ENCODE peak calls at places on chromosomes 11 and 22, in six cellular contexts. W is mucosa of descending colon, H is dorsolateral prefrontal cortex, P is fibroblast of the aortic adventitia, B is bronchial epithelial cell, S is ascending aorta. I is an unnamed sample.

GRCh38 chr11:10520562-10520961 is 20.4 kb downstream of the RNF141 start:
- DNase-seq in S (no peak), H (no peak), B (no peak), P (no peak), W (no peak), I (no peak)

GRCh38 chr11:17406818-17407149 is 18.3 kb upstream of the KCNJ11 start:
- DNase-seq in W (peak), B (no peak), P (no peak), H (no peak), S (no peak), I (no peak)

GRCh38 chr22:25068701-25069100 is 116.2 kb downstream of the KIAA1671 start:
- DNase-seq in H (no peak), B (no peak), P (no peak), W (no peak), S (no peak), I (no peak)

GRCh38 chr22:37198290-37199102 is 10.4 kb upstream of the C1QTNF6 start:
- DNase-seq in S (peak), W (peak), P (peak), B (peak), H (peak), I (peak)

GRCh38 chr22:28910575-28911278 is 27.4 kb downstream of the ZNRF3 start:
- DNase-seq in W (no peak), P (no peak), B (no peak), S (no peak), H (no peak), I (no peak)

GRCh38 chr11:111764621-111765020 is 1.6 kb downstream of the PPP2R1B start:
- DNase-seq in B (no peak), P (no peak), H (no peak), S (no peak), W (no peak), I (no peak)

GRCh38 chr11:16794047-16794818 is 55.8 kb downstream of the C11orf58 start:
- DNase-seq in B (no peak), P (no peak), S (no peak), H (no peak), W (no peak), I (no peak)

GRCh38 chr11:72038491-72038890 is 39.8 kb downstream of the IL18BP start:
- DNase-seq in B (no peak), P (peak), S (no peak), H (peak), W (peak), I (no peak)

GRCh38 chr22:39520874-39521857 is 804 bp downstream of the ATF4 start:
- DNase-seq in S (no peak), H (no peak), P (peak), B (no peak), W (peak), I (peak)

GRCh38 chr11:85889676-85890579 is 34.7 kb downstream of the CCDC83 start:
- DNase-seq in W (no peak), P (peak), H (no peak), S (no peak), B (peak), I (no peak)

GRCh38 chr22:28116261-28116673 is 197.2 kb upstream of the PITPNB start:
- DNase-seq in W (no peak), P (peak), B (peak), S (peak), H (no peak), I (no peak)

DNA sequence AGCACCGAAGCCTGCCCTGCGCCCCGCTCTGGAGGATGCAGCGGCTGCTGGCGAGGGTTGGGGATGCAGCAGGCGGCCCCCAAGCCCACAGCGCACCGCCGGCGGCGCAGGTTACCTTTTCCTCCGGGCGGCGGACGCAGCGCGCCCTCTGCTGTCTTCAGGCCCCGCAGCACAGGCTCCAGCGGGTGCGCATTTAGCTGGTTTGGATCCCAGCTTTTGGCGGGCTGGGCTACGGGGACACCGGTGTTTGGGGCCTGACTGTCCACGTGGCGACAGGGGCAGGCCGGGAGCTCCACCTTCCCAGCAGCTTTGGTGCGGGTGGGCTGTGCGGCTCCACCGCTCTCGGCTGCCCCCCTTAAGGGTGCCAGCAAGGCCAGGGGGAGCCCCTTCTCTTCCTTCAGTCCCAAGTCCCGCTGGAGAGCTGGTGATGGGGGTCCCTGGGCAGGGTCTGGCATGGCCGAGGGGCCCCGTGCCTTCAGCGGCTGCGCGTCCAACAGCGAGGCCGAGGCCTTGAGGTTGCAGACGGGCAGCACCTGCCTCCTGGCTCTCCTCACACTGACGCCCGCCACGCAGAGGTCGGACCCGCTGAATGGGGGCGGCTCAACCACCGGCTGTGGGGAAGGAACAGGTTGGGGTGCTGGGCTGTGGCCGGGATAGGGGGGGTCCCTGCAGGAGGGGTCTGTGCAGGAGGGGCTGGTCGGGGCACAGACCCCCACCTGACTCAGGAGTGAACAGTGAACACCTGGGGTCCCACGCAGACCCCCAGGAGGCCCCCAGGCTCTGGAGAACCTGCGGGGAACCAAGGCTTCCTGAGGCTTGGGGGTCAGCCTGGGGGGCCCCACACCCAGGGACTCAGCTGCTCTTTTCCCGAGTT is 18.0 kb upstream of the IL17REL start:
- DNase-seq in P (peak), W (peak), B (peak), H (peak), S (no peak), I (peak)
- TF ChIP-seq CTCF in P (peak), W (peak), B (peak), H (peak), S (peak), I (peak)

DNA sequence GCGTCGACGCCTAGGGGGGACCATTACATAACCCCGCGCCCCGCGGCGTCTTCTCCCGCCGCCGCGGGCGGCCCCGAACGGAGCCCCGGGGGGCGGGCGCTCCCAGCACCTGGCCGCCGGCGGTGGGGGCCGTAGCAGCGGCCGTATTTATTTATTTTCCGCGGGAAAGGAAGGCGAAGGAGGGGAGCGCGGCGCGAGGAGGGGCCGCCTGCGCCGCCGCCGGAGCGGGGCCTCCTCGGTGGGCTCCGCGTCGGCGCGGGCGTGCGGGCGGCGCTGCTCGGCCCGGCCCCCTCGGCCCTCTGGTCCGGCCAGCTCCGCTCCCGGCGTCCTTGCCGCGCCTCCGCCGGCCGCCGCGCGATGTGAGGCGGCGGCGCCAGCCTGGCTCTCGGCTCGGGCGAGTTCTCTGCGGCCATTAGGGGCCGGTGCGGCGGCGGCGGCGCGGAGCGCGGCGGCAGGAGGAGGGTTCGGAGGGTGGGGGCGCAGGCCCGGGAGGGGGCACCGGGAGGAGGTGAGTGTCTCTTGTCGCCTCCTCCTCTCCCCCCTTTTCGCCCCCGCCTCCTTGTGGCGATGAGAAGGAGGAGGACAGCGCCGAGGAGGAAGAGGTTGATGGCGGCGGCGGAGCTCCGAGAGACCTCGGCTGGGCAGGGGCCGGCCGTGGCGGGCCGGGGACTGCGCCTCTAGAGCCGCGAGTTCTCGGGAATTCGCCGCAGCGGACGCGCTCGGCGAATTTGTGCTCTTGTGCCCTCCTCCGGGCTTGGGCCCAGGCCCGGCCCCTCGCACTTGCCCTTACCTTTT is at the start of gene EP300:
- DNase-seq in H (peak), W (peak), P (peak), S (peak), B (peak), I (peak)
- TF ChIP-seq CTCF in H (no peak), W (no peak), P (peak), S (peak), B (peak), I (no peak)

DNA sequence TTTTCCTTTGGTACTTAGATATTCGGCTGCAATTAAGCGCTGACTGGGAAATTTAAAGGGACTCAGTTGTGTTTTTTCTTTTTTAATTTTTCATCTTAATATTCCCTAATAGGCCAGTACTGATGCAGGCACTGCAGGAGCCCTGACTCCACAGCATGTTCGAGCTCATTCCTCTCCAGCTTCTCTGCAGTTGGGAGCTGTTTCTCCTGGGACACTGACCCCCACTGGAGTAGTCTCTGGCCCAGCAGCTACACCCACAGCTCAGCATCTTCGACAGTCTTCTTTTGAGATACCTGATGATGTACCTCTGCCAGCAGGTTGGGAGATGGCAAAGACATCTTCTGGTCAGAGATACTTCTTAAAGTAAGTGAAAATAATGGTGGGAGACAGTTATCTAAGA is 3.8 kb downstream of the YAP1 start:
- DNase-seq in S (no peak), P (no peak), B (no peak), W (no peak), H (no peak), I (no peak)
- TF ChIP-seq CTCF in S (no peak), P (no peak), B (no peak), W (no peak), H (no peak), I (no peak)

GRCh38 chr22:32622004-32622761 is 147.6 kb downstream of the FBXO7 start:
- DNase-seq in B (no peak), W (no peak), P (peak), S (no peak), H (no peak), I (peak)

GRCh38 chr22:32621656-32622003 is 147.0 kb downstream of the FBXO7 start:
- DNase-seq in W (no peak), B (no peak), H (no peak), P (no peak), S (no peak), I (no peak)

GRCh38 chr22:32619614-32620426 is 145.2 kb downstream of the FBXO7 start:
- DNase-seq in H (no peak), B (no peak), W (no peak), P (peak), S (no peak), I (no peak)

GRCh38 chr22:32622762-32623147 is 148.1 kb downstream of the FBXO7 start:
- DNase-seq in S (no peak), H (no peak), P (no peak), B (no peak), W (no peak), I (no peak)

DNA sequence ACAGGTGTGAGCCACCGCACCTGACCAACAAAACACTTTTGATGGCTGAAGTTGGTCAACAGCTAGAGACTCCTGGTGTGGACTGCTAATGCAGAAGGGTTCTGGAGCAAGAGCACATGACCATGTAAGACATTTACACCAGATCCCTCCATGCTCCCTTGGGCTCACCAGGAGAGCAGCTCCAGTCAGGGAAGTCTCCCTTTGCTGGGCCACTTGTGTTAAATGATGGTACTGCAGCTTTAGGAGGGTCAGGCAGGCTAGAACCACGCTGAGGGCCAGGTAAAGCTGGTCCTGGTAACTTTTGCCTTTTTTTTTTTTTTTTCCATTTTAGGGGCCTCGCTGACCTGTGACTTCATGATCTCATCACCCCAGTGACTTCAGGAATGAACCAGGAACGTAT is 146.4 kb downstream of the FBXO7 start:
- DNase-seq in W (no peak), P (no peak), H (no peak), B (no peak), S (no peak), I (no peak)
- TF ChIP-seq CTCF in W (no peak), P (no peak), H (no peak), B (no peak), S (no peak), I (no peak)

GRCh38 chr11:77416357-77416756 is 57.5 kb downstream of the PAK1 start:
- DNase-seq in S (no peak), H (no peak), B (no peak), W (no peak), P (no peak), I (no peak)

GRCh38 chr11:77411238-77411637 is 62.7 kb downstream of the PAK1 start:
- DNase-seq in H (peak), S (no peak), P (peak), B (no peak), W (peak), I (peak)

GRCh38 chr11:77412814-77413213 is 61.1 kb downstream of the PAK1 start:
- DNase-seq in H (no peak), W (no peak), S (no peak), B (no peak), P (no peak), I (no peak)

GRCh38 chr11:77411717-77412441 is 62.0 kb downstream of the PAK1 start:
- DNase-seq in S (peak), H (peak), B (peak), P (peak), W (peak), I (peak)

DNA sequence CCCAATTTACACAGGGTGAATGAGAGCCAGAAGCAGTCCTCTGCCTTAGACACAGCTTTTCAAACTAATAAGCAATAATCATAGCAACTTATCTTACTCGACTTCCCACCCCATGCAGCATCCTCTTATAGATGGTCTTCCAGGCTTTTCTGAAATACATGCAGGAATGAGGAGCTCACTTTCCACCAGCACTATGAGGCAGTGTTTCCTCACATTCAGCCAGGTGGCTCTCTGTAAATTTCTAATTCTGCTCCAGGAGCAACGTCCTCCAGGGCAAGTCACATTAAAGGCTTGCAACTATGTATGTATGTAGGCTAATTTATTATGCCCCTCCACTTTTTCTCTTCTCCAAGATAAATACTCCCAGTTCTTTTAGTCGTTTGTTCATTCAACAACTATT is 60.0 kb downstream of the PAK1 start:
- DNase-seq in S (no peak), W (no peak), P (no peak), B (no peak), H (no peak), I (no peak)
- TF ChIP-seq CTCF in S (no peak), W (no peak), P (no peak), B (no peak), H (no peak), I (no peak)

I was measured in nephron progenitor cell.